ENCODE peak calls at places on chromosomes 16 and 17, in eight cellular contexts. U is thoracic aorta, W is body of pancreas, C is fibroblast of lung, I is testis, X is mucosa of descending colon, Q is PC-9, K is K562. P is an unnamed sample. For H3K36me3, the result is how much of the 10 kb centered on the place peaks cover.

GRCh38 chr17:19546289-19547065 is 12.8 kb downstream of the SLC47A1 start:
- DNase-seq in U (no peak), W (peak), C (no peak), I (peak), X (peak), Q (no peak), K (no peak), P (peak)

GRCh38 chr17:18949566-18949965 is 2.4 kb upstream of the SLC5A10 start:
- DNase-seq in U (no peak), W (no peak), C (no peak), I (peak), X (no peak), Q (no peak), K (no peak), P (no peak)

GRCh38 chr16:554640-555413 is 5.4 kb upstream of the PRR35 start:
- DNase-seq in U (no peak), W (no peak), C (peak), I (no peak), X (no peak), Q (peak), K (no peak), P (no peak)

GRCh38 chr17:44502598-44503079 is 567 bp downstream of the GPATCH8 start:
- DNase-seq in U (no peak), W (no peak), C (peak), I (peak), X (no peak), Q (no peak), K (no peak), P (no peak)

GRCh38 chr17:15649861-15650391 is 30.4 kb upstream of the FBXW10B start:
- DNase-seq in U (no peak), W (peak), C (peak), I (no peak), X (peak), Q (peak), K (no peak), P (no peak)

GRCh38 chr16:27748868-27749546 is 199.1 kb downstream of the KATNIP start:
- DNase-seq in U (no peak), W (no peak), C (peak), I (peak), X (peak), Q (peak), K (peak), P (peak)

GRCh38 chr17:41972571-41973411 is 6.2 kb downstream of the CNP start:
- DNase-seq in U (no peak), W (peak), C (no peak), I (no peak), X (no peak), Q (peak), K (no peak), P (no peak)

GRCh38 chr17:28550858-28551257 is 1.6 kb downstream of the UNC119 start:
- DNase-seq in U (no peak), W (no peak), C (no peak), I (no peak), X (no peak), Q (no peak), K (no peak), P (no peak)

DNA sequence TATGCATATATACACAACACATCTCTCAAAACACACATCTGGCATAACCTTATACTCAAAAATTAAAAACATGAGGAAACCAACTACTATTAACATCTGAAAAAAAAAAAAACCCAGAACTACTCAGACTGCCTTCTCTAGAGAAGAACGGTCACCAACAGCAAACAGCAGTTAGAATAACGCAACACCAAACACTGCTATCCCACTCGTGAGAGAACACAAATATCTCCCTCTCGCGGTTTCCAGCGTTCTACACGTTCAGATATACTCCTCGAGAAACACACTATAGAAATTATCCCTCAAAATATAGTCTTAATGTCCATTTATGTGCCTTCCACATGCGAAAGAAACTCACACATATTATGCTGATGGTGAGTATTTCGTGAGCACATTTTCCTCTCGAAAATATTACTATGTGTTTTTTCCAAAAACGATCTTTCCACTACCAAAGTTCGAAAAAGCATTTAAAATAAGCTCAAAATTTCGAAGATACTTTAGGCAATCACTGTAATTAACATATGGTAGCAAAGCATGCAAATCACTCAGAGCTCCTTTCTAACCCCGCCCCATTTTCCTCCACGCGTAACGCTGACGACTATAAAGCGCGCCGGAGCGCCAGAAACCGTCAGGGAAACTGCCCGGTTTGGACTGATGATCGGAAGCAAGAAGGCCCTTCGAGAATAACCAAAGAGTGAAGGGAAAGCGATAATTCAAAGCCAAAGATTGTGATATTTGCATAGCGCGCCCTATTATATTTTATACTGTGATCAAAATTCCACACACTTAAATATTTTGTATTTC is 60.1 kb downstream of the TEX14 start:
- DNase-seq in U (peak), W (peak), C (peak), I (peak), X (peak), Q (peak), K (peak), P (peak)
- TF ChIP-seq CTCF in U (no peak), W (peak), C (no peak), I (peak), X (peak), Q (peak), K (peak), P (peak)

GRCh38 chr17:49604314-49604869 is 28.7 kb downstream of the NXPH3 start:
- DNase-seq in U (no peak), W (no peak), C (no peak), I (no peak), X (no peak), Q (no peak), K (no peak), P (no peak)
- H3K36me3 ChIP-seq in U (half or more), W (under half), C (under half), I (under half), X (under half), Q (under half), K (half or more), P (under half)

GRCh38 chr16:89431616-89432015 is 58.7 kb downstream of the ANKRD11 start:
- DNase-seq in U (no peak), W (no peak), C (no peak), I (no peak), X (no peak), Q (no peak), K (no peak), P (no peak)

GRCh38 chr16:89434490-89434889 is 55.9 kb downstream of the ANKRD11 start:
- DNase-seq in U (no peak), W (no peak), C (no peak), I (no peak), X (no peak), Q (no peak), K (no peak), P (no peak)

GRCh38 chr16:89426736-89427525 is 63.4 kb downstream of the ANKRD11 start:
- DNase-seq in U (no peak), W (no peak), C (peak), I (no peak), X (no peak), Q (no peak), K (no peak), P (no peak)

GRCh38 chr16:89431158-89431584 is 59.2 kb downstream of the ANKRD11 start:
- DNase-seq in U (no peak), W (peak), C (peak), I (peak), X (peak), Q (no peak), K (no peak), P (no peak)

DNA sequence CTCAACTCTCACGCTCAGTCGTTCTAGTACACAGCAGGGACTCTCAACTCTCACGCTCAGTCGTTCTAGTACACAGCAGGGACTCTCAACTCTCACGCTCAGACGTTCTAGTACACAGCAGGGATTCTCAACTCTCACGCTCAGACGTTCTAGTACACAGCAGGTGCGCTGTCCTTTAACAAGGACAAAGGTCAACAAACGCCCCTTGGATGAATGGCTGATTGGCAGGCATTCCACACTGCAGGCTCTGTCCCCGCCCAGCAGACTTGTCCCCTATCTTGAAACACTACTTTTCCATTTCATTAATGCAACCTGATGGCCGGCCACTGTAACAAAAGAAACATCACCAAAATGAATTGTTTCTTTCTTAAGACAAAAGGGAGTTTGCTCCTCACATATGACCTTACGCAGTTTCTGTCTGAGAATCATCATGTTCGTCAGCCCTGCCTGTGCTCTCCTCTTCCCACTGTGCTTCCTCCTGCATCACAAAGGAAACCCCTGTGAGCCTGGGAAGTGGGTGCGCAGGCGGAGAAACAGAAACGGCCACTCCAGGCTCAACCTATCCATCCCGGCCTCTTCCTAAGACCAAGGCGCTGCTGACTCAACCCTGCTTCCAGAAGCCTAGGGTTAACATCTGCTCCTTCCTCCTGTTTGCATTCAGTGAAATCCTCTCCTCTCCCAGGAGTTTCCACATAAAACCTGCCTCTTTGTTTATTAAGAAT is 59.8 kb downstream of the ANKRD11 start:
- DNase-seq in U (no peak), W (no peak), C (peak), I (no peak), X (no peak), Q (no peak), K (no peak), P (peak)
- TF ChIP-seq CTCF in U (no peak), W (no peak), C (no peak), I (no peak), X (no peak), Q (no peak), K (no peak), P (no peak)

DNA sequence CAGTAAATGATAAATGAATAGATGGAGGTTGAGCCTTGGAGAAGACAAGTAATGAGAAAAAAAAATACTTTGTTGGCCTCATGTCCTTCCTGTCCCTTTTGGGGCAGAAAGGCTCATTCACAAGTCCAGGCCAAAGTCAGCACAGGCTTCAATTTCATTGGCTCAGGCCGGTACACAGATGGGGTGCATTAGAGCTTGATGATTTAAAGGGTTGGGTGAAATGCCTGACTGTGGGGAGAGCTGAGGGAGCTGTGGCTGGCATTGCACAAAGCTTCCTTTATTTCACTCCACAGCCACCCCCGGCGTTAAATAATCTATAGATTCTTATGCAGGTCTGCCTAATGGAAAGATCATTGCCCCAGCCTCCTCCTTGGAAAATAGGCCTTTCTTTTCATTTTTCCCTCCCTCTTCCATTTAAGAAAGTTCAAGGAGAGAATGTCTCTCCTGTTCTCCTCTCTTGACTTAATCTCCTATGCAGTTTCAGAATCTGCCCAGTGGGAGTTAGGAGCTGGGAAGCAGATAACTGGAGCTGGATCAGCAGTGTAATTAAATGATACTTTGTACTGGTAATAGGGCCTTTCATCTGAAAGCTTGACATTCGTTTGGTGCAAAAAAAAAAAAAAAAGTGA is 24.4 kb downstream of the YPEL2 start:
- DNase-seq in U (no peak), W (no peak), C (no peak), I (peak), X (no peak), Q (no peak), K (no peak), P (no peak)
- H3K36me3 ChIP-seq in U (under half), W (under half), C (under half), I (under half), X (under half), Q (under half), K (under half), P (under half)

DNA sequence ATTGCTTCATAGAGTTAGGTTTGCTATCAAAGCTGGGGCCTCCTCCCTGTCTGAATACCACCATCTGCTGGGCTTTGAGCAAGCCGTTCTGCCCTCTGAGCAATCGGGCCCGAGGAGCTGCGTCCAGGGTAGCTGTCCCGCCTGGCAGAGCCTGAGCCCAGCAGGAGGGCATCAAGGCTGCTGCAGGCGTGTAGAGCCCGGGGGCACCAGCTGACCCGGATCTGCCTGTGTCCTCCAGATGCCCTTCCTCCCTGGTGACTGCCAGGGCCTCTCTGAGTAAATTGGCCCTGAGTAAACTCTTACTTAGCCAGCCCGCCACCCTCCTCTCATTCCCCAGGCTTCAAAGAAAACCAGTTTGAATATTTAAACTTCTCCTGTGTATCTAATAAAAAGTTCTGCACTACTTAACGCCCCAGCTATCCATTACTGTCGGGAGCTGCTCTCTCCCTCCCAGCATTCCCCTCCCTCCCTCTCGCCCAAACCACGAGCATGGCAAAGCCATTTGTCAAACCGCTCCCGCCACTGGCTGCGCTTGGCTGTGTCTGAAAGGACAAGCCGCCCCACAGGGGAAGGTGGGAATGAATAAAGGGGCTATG is 16.4 kb downstream of the CDK5RAP3 start:
- DNase-seq in U (no peak), W (peak), C (peak), I (no peak), X (no peak), Q (no peak), K (no peak), P (no peak)
- TF ChIP-seq CTCF in U (no peak), W (no peak), C (no peak), I (no peak), X (no peak), Q (no peak), K (no peak), P (no peak)

DNA sequence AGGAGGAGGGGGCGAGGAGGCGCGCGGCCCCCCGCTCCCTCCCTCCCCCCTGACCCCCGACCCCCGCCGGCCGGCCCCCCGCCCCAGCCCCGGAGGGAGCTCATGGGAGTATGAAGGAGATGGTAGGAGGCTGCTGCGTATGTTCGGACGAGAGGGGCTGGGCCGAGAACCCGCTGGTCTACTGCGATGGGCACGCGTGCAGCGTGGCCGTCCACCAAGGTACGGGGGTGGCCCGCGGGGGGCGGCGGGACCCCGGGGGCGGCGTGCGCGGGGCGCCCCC is 390 bp downstream of the MLLT6 start:
- DNase-seq in U (no peak), W (no peak), C (no peak), I (no peak), X (no peak), Q (peak), K (peak), P (no peak)
- H3K36me3 ChIP-seq in U (under half), W (under half), C (under half), I (under half), X (under half), Q (under half), K (under half), P (under half)

P was measured in Caco-2.